ENCODE peak calls at places on chromosomes 11 and 22, in six cellular contexts. Q, P, A, E, T and I are unnamed samples.

GRCh38 chr22:49365191-49365837 is 462.4 kb downstream of the BRD1 start:
- DNase-seq in E (no peak), T (no peak), P (no peak), Q (no peak), A (no peak), I (peak; percentile 22)

GRCh38 chr11:65524747-65525658 is at the start of gene SCYL1:
- DNase-seq in Q (peak; percentile 74), E (peak; percentile 68), T (peak; percentile 85), P (peak; percentile 83), A (peak; percentile 99), I (no peak)

GRCh38 chr11:8209208-8209807 is 40.5 kb upstream of the RIC3 start:
- DNase-seq in E (peak; percentile 49), A (no peak), T (no peak), Q (peak; percentile 63), P (peak; percentile 33), I (no peak)

GRCh38 chr22:37088108-37088605 is 21.4 kb downstream of the TMPRSS6 start:
- DNase-seq in E (no peak), Q (peak; percentile 37), T (no peak), P (no peak), A (no peak), I (no peak)

GRCh38 chr11:2375341-2375853 is 1.7 kb upstream of the CD81 start:
- DNase-seq in P (no peak), T (no peak), Q (no peak), E (no peak), A (no peak), I (no peak)

GRCh38 chr11:9887492-9887891 is 223.6 kb downstream of the SWAP70 start:
- DNase-seq in E (no peak), A (no peak), Q (no peak), T (no peak), P (no peak), I (no peak)

GRCh38 chr11:61543606-61544306 is 35.2 kb downstream of the LRRC10B start:
- DNase-seq in T (no peak), P (no peak), Q (no peak), E (no peak), A (no peak), I (no peak)

GRCh38 chr11:45141631-45142030 is 4.8 kb upstream of the PRDM11 start:
- DNase-seq in P (no peak), T (no peak), Q (no peak), A (no peak), E (no peak), I (no peak)

GRCh38 chr11:97862021-97862420 is 1158.7 kb upstream of the CNTN5 start:
- DNase-seq in A (no peak), Q (no peak), P (no peak), E (no peak), T (no peak), I (no peak)

GRCh38 chr11:72781063-72781312 is 12.9 kb downstream of the STARD10 start:
- DNase-seq in E (no peak), A (no peak), T (no peak), P (peak; percentile 71), Q (no peak), I (no peak)

GRCh38 chr11:2474059-2474901 is 29.5 kb downstream of the KCNQ1 start:
- DNase-seq in E (no peak), A (no peak), P (peak; percentile 78), Q (no peak), T (no peak), I (no peak)

GRCh38 chr22:32896951-32897350 is 95.4 kb downstream of the TIMP3 start:
- DNase-seq in E (no peak), T (no peak), P (no peak), A (no peak), Q (no peak), I (no peak)

GRCh38 chr22:49906071-49906798 is 12.0 kb downstream of the ALG12 start:
- DNase-seq in A (no peak), P (no peak), E (no peak), Q (no peak), T (no peak), I (no peak)

GRCh38 chr11:118476676-118477075 is 40.4 kb downstream of the KMT2A start:
- DNase-seq in A (no peak), E (no peak), Q (no peak), T (no peak), P (no peak), I (no peak)

GRCh38 chr22:43592470-43592869 is 180.7 kb downstream of the MPPED1 start:
- DNase-seq in Q (peak; percentile 17), P (no peak), A (no peak), T (no peak), E (no peak), I (no peak)

GRCh38 chr11:79481795-79482194 is 41.0 kb upstream of the TENM4 start:
- DNase-seq in Q (no peak), E (no peak), A (no peak), T (no peak), P (no peak), I (no peak)

GRCh38 chr22:25749420-25750169 is 7.6 kb downstream of the MYO18B start:
- DNase-seq in Q (peak; percentile 74), T (no peak), A (no peak), P (no peak), E (no peak), I (no peak)
- TF ChIP-seq EP300 in Q (no peak), T (no peak), A (no peak), P (no peak), E (no peak), I (no peak)

GRCh38 chr11:107247189-107247588 is 210.4 kb downstream of the CWF19L2 start:
- DNase-seq in A (no peak), E (no peak), T (no peak), Q (no peak), P (no peak), I (no peak)
- TF ChIP-seq EP300 in A (no peak), E (no peak), T (no peak), Q (no peak), P (no peak), I (no peak)

GRCh38 chr11:63516109-63516508 is 10.2 kb downstream of the LGALS12 start:
- DNase-seq in P (no peak), Q (no peak), E (no peak), A (no peak), T (no peak), I (no peak)

GRCh38 chr11:63521896-63522295 is 14.7 kb upstream of the PLAAT4 start:
- DNase-seq in E (no peak), Q (no peak), P (no peak), A (no peak), T (no peak), I (no peak)

GRCh38 chr11:63517156-63517555 is 11.3 kb downstream of the LGALS12 start:
- DNase-seq in E (no peak), T (no peak), Q (peak; percentile 88), A (no peak), P (no peak), I (no peak)

GRCh38 chr11:63520606-63521170 is 14.8 kb downstream of the LGALS12 start:
- DNase-seq in E (no peak), P (no peak), A (no peak), T (no peak), Q (no peak), I (no peak)

GRCh38 chr11:63518548-63518947 is 12.7 kb downstream of the LGALS12 start:
- DNase-seq in A (no peak), E (no peak), P (no peak), Q (peak; percentile 64), T (no peak), I (no peak)
- TF ChIP-seq EP300 in A (no peak), E (no peak), P (no peak), Q (peak; percentile 75), T (no peak), I (no peak)

GRCh38 chr22:26432619-26433311 is 3.7 kb downstream of the ASPHD2 start:
- DNase-seq in Q (no peak), P (no peak), A (no peak), E (no peak), T (no peak), I (no peak)
- TF ChIP-seq EP300 in Q (no peak), P (no peak), A (no peak), E (no peak), T (no peak), I (no peak)

DNA sequence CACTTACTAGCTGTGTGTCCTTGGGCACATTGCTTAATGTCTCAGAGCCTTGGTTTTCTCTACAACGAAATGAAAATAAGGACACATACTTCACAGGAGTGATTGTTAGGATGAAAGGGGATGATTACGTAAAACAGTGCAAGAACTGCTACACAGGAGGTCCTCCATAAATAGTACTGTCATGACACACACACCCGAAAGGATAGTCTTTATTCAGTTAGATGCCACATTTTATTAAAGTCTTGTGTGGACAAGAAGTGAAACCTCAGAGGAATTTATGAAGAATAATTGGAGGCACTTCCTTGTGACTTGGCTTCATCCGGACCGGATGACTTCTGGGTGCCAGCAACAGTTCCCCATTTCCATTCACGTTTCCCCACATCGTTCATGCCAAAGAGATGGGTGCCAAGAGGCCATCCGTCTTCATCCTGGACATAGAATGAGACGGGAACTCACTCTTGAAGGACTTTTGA is 67.4 kb upstream of the ATXN10 start:
- DNase-seq in E (no peak), A (no peak), T (no peak), Q (no peak), P (no peak), I (no peak)
- TF ChIP-seq EP300 in E (no peak), A (no peak), T (no peak), Q (no peak), P (no peak), I (no peak)

DNA sequence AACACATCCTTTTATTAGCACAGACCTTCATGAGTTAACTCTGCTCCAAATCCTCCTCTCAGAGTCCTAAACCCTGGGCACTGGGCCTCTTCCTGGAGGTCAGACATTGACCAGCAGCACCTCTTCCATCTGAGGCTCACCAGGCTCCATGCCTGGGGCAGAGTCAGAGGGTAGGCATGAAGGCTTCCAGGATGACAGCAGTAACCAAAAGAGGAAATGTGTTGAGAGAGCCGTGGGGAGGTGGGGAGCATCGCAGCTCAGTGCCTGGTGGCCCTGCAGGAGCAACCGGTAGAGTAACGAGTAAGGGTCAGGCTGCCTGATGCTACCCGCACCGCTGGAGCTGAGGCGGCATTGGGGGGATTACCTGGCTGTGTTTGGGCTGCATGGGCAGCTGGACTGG is 9.4 kb upstream of the NAV2 start:
- DNase-seq in Q (no peak), P (no peak), A (peak; percentile 73), T (no peak), E (no peak), I (no peak)
- TF ChIP-seq EP300 in Q (no peak), P (peak; percentile 69), A (peak; percentile 98), T (no peak), E (no peak), I (no peak)

GRCh38 chr11:38130514-38130913 is 1532.5 kb upstream of the RAG2 start:
- DNase-seq in Q (no peak), A (no peak), E (no peak), P (no peak), T (no peak), I (no peak)
- TF ChIP-seq EP300 in Q (no peak), A (no peak), E (no peak), P (no peak), T (no peak), I (no peak)